ENCODE peak calls at places on chromosomes 13 and 19, in seven cellular contexts. One of them, this sample, is unnamed. For H3K4me1, the result is how much of the 10 kb centered on the place peaks cover.

GRCh38 chr13:71863249-71863648 is 3.8 kb downstream of the DACH1 start:
- DNase-seq in HCT116: no peak
- DNase-seq in right lobe of liver: no peak
- DNase-seq in left ventricle myocardium inferior: no peak
- DNase-seq in heart left ventricle: no peak
- DNase-seq in thoracic aorta: no peak
- DNase-seq in Peyer's patch: no peak
- DNase-seq in this sample: no peak

GRCh38 chr19:46859637-46860124 is 1.1 kb upstream of the ARHGAP35 start:
- DNase-seq in HCT116: no peak
- DNase-seq in right lobe of liver: peak
- DNase-seq in left ventricle myocardium inferior: peak
- DNase-seq in heart left ventricle: peak
- DNase-seq in thoracic aorta: no peak
- DNase-seq in Peyer's patch: peak
- DNase-seq in this sample: no peak

GRCh38 chr13:94993608-94994007 is 281.3 kb upstream of the SOX21 start:
- DNase-seq in HCT116: no peak
- DNase-seq in right lobe of liver: no peak
- DNase-seq in left ventricle myocardium inferior: no peak
- DNase-seq in heart left ventricle: no peak
- DNase-seq in thoracic aorta: no peak
- DNase-seq in Peyer's patch: no peak
- DNase-seq in this sample: no peak

GRCh38 chr19:3338541-3339181 is 27.7 kb upstream of the NFIC start:
- DNase-seq in HCT116: no peak
- DNase-seq in right lobe of liver: peak
- DNase-seq in left ventricle myocardium inferior: peak
- DNase-seq in heart left ventricle: no peak
- DNase-seq in thoracic aorta: no peak
- DNase-seq in Peyer's patch: peak
- DNase-seq in this sample: peak

GRCh38 chr13:79030513-79030912 is 371.6 kb upstream of the OBI1 start:
- DNase-seq in HCT116: no peak
- DNase-seq in right lobe of liver: no peak
- DNase-seq in left ventricle myocardium inferior: no peak
- DNase-seq in heart left ventricle: no peak
- DNase-seq in thoracic aorta: no peak
- DNase-seq in Peyer's patch: no peak
- DNase-seq in this sample: no peak

GRCh38 chr13:27559714-27560113 is 60.6 kb downstream of the LNX2 start:
- DNase-seq in HCT116: no peak
- DNase-seq in right lobe of liver: no peak
- DNase-seq in left ventricle myocardium inferior: no peak
- DNase-seq in heart left ventricle: no peak
- DNase-seq in thoracic aorta: no peak
- DNase-seq in Peyer's patch: no peak
- DNase-seq in this sample: no peak

GRCh38 chr13:100234006-100234405 is 145.1 kb downstream of the PCCA start:
- DNase-seq in HCT116: no peak
- DNase-seq in right lobe of liver: no peak
- DNase-seq in left ventricle myocardium inferior: no peak
- DNase-seq in heart left ventricle: no peak
- DNase-seq in thoracic aorta: no peak
- DNase-seq in Peyer's patch: no peak
- DNase-seq in this sample: no peak

GRCh38 chr19:19499272-19499995 is 15.9 kb downstream of the TSSK6 start:
- DNase-seq in HCT116: no peak
- DNase-seq in right lobe of liver: no peak
- DNase-seq in left ventricle myocardium inferior: no peak
- DNase-seq in heart left ventricle: no peak
- DNase-seq in thoracic aorta: no peak
- DNase-seq in Peyer's patch: no peak
- DNase-seq in this sample: no peak

GRCh38 chr19:55592391-55593090 is 6.8 kb downstream of the FIZ1 start:
- DNase-seq in HCT116: no peak
- DNase-seq in right lobe of liver: no peak
- DNase-seq in left ventricle myocardium inferior: no peak
- DNase-seq in heart left ventricle: no peak
- DNase-seq in thoracic aorta: no peak
- DNase-seq in Peyer's patch: no peak
- DNase-seq in this sample: peak

GRCh38 chr13:92172191-92172590 is 773.8 kb downstream of the GPC5 start:
- DNase-seq in HCT116: no peak
- DNase-seq in right lobe of liver: no peak
- DNase-seq in left ventricle myocardium inferior: no peak
- DNase-seq in heart left ventricle: no peak
- DNase-seq in thoracic aorta: no peak
- DNase-seq in Peyer's patch: no peak
- DNase-seq in this sample: no peak

GRCh38 chr19:17575871-17576757 is 20.7 kb downstream of the COLGALT1 start:
- DNase-seq in HCT116: no peak
- DNase-seq in right lobe of liver: no peak
- DNase-seq in left ventricle myocardium inferior: no peak
- DNase-seq in heart left ventricle: no peak
- DNase-seq in thoracic aorta: no peak
- DNase-seq in Peyer's patch: no peak
- DNase-seq in this sample: no peak

GRCh38 chr19:41957161-41957837 is 1.8 kb downstream of the RABAC1 start:
- DNase-seq in HCT116: no peak
- DNase-seq in right lobe of liver: no peak
- DNase-seq in left ventricle myocardium inferior: no peak
- DNase-seq in heart left ventricle: no peak
- DNase-seq in thoracic aorta: no peak
- DNase-seq in Peyer's patch: peak
- DNase-seq in this sample: no peak

GRCh38 chr13:113153810-113154748 is 4.4 kb upstream of the PROZ start:
- DNase-seq in HCT116: peak
- DNase-seq in right lobe of liver: peak
- DNase-seq in left ventricle myocardium inferior: peak
- DNase-seq in heart left ventricle: peak
- DNase-seq in thoracic aorta: peak
- DNase-seq in Peyer's patch: peak
- DNase-seq in this sample: peak

GRCh38 chr13:110397445-110397844 is 90.4 kb downstream of the COL4A2 start:
- DNase-seq in HCT116: no peak
- DNase-seq in right lobe of liver: no peak
- DNase-seq in left ventricle myocardium inferior: no peak
- DNase-seq in heart left ventricle: no peak
- DNase-seq in thoracic aorta: no peak
- DNase-seq in Peyer's patch: no peak
- DNase-seq in this sample: no peak

GRCh38 chr13:29563941-29564340 is 31.5 kb downstream of the SLC7A1 start:
- DNase-seq in HCT116: no peak
- DNase-seq in right lobe of liver: no peak
- DNase-seq in left ventricle myocardium inferior: no peak
- DNase-seq in heart left ventricle: no peak
- DNase-seq in thoracic aorta: no peak
- DNase-seq in Peyer's patch: no peak
- DNase-seq in this sample: no peak

GRCh38 chr19:53868091-53868891 is 608 bp downstream of the MYADM start:
- DNase-seq in HCT116: no peak
- DNase-seq in right lobe of liver: peak
- DNase-seq in left ventricle myocardium inferior: peak
- DNase-seq in heart left ventricle: peak
- DNase-seq in thoracic aorta: no peak
- DNase-seq in Peyer's patch: peak
- DNase-seq in this sample: peak

GRCh38 chr19:16327501-16327900 is 2.9 kb downstream of the KLF2 start:
- DNase-seq in HCT116: no peak
- DNase-seq in right lobe of liver: no peak
- DNase-seq in left ventricle myocardium inferior: no peak
- DNase-seq in heart left ventricle: no peak
- DNase-seq in thoracic aorta: no peak
- DNase-seq in Peyer's patch: peak
- DNase-seq in this sample: no peak

GRCh38 chr19:14542721-14543328 is 13.4 kb downstream of the TECR start:
- DNase-seq in HCT116: no peak
- DNase-seq in right lobe of liver: no peak
- DNase-seq in left ventricle myocardium inferior: no peak
- DNase-seq in heart left ventricle: peak
- DNase-seq in thoracic aorta: no peak
- DNase-seq in Peyer's patch: no peak
- DNase-seq in this sample: no peak

GRCh38 chr19:49761625-49762311 is 1.3 kb downstream of the TSKS start:
- DNase-seq in HCT116: no peak
- DNase-seq in right lobe of liver: no peak
- DNase-seq in left ventricle myocardium inferior: peak
- DNase-seq in heart left ventricle: peak
- DNase-seq in thoracic aorta: no peak
- DNase-seq in Peyer's patch: no peak
- DNase-seq in this sample: no peak

GRCh38 chr13:101811881-101812280 is 359.4 kb downstream of the ITGBL1 start:
- DNase-seq in HCT116: no peak
- DNase-seq in right lobe of liver: no peak
- DNase-seq in left ventricle myocardium inferior: no peak
- DNase-seq in heart left ventricle: no peak
- DNase-seq in thoracic aorta: no peak
- DNase-seq in Peyer's patch: no peak
- DNase-seq in this sample: no peak

GRCh38 chr13:98496966-98497365 is 79.9 kb downstream of the STK24 start:
- DNase-seq in HCT116: no peak
- DNase-seq in right lobe of liver: no peak
- DNase-seq in left ventricle myocardium inferior: no peak
- DNase-seq in heart left ventricle: no peak
- DNase-seq in thoracic aorta: no peak
- DNase-seq in Peyer's patch: no peak
- DNase-seq in this sample: no peak
- H3K4me1 ChIP-seq in HCT116: under half
- H3K4me1 ChIP-seq in right lobe of liver: under half
- H3K4me1 ChIP-seq in left ventricle myocardium inferior: half or more
- H3K4me1 ChIP-seq in heart left ventricle: under half
- H3K4me1 ChIP-seq in thoracic aorta: under half
- H3K4me1 ChIP-seq in Peyer's patch: under half
- H3K4me1 ChIP-seq in this sample: under half

GRCh38 chr19:7924651-7925170 is 1.2 kb downstream of the CTXN1 start:
- DNase-seq in HCT116: no peak
- DNase-seq in right lobe of liver: peak
- DNase-seq in left ventricle myocardium inferior: no peak
- DNase-seq in heart left ventricle: no peak
- DNase-seq in thoracic aorta: no peak
- DNase-seq in Peyer's patch: no peak
- DNase-seq in this sample: no peak
- H3K27ac ChIP-seq in HCT116: peak
- H3K27ac ChIP-seq in right lobe of liver: no peak
- H3K27ac ChIP-seq in left ventricle myocardium inferior: no peak
- H3K27ac ChIP-seq in heart left ventricle: no peak
- H3K27ac ChIP-seq in thoracic aorta: no peak
- H3K27ac ChIP-seq in Peyer's patch: no peak
- H3K27ac ChIP-seq in this sample: no peak

GRCh38 chr19:48445256-48445605 is 552 bp upstream of the GRWD1 start:
- DNase-seq in HCT116: peak
- DNase-seq in right lobe of liver: no peak
- DNase-seq in left ventricle myocardium inferior: no peak
- DNase-seq in heart left ventricle: no peak
- DNase-seq in thoracic aorta: no peak
- DNase-seq in Peyer's patch: no peak
- DNase-seq in this sample: no peak

GRCh38 chr19:48444129-48444932 is 1.5 kb upstream of the GRWD1 start:
- DNase-seq in HCT116: no peak
- DNase-seq in right lobe of liver: no peak
- DNase-seq in left ventricle myocardium inferior: no peak
- DNase-seq in heart left ventricle: no peak
- DNase-seq in thoracic aorta: no peak
- DNase-seq in Peyer's patch: no peak
- DNase-seq in this sample: peak

GRCh38 chr19:48444933-48445194 is 919 bp upstream of the GRWD1 start:
- DNase-seq in HCT116: no peak
- DNase-seq in right lobe of liver: no peak
- DNase-seq in left ventricle myocardium inferior: no peak
- DNase-seq in heart left ventricle: no peak
- DNase-seq in thoracic aorta: no peak
- DNase-seq in Peyer's patch: no peak
- DNase-seq in this sample: no peak

GRCh38 chr19:48446579-48446978 is 796 bp downstream of the GRWD1 start:
- DNase-seq in HCT116: no peak
- DNase-seq in right lobe of liver: no peak
- DNase-seq in left ventricle myocardium inferior: no peak
- DNase-seq in heart left ventricle: no peak
- DNase-seq in thoracic aorta: no peak
- DNase-seq in Peyer's patch: no peak
- DNase-seq in this sample: no peak

DNA sequence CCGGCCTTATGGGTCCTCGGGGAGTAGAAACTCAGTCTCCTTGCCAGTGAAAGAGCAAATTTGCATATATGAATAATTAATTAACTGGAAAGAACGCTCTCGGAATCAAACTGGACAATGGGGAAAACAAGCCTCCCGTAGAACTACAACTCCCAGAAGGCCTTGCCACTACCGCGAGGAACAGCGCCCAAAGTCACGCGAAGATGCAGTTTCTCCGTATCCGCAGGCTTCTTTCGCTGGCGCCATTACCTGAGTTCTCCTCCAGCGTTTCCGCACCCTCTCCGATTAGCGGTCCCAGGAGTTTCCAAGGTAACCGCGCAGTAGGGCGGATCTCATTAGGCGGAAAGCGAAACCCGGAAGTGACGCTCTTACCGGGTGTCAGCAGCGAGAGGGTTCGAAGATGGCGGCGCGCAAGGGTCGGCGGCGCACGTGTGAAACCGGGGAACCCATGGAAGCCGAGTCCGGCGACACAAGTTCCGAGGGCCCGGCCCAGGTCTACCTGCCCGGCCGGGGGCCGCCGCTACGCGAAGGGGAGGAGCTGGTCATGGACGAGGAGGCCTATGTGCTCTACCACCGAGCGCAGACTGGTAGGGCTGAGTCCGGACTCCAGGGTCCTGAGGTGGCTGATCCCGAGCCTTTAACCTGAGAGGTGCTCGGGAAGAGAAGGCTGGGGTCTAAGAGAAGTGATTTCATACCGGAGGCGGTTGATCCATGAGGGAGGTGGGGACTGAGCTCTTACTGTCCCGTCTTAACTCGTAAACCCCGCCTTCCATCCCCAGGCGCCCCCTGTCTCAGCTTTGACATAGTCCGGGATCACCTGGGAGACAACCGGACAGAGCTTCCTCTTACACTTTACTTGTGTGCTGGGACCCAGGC is at the start of gene GRWD1:
- DNase-seq in HCT116: peak
- DNase-seq in right lobe of liver: peak
- DNase-seq in left ventricle myocardium inferior: peak
- DNase-seq in heart left ventricle: peak
- DNase-seq in thoracic aorta: peak
- DNase-seq in Peyer's patch: peak
- DNase-seq in this sample: peak
- TF ChIP-seq CTCF in HCT116: no peak
- TF ChIP-seq CTCF in right lobe of liver: no peak
- TF ChIP-seq CTCF in left ventricle myocardium inferior: no peak
- TF ChIP-seq CTCF in heart left ventricle: no peak
- TF ChIP-seq CTCF in thoracic aorta: no peak
- TF ChIP-seq CTCF in Peyer's patch: no peak
- TF ChIP-seq CTCF in this sample: peak

DNA sequence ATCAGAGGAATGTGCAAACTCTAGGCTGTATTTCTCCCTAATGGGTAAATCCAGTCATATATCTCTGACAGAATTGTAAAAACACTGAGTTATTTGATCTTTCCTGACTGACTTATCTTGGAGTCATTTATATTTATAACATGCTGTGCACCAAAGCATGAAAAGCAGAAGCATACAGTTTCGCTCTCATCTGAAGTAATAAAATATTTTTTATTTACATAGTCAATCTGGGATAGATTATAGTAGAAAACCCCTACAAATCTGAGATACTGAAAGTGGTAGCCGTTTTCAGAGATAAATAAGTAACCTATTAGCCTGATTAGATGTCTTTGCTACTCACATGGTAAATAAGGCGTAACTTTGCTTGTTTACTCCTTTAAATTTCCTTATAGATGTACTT is 35.0 kb downstream of the LRCH1 start:
- DNase-seq in HCT116: no peak
- DNase-seq in right lobe of liver: no peak
- DNase-seq in left ventricle myocardium inferior: no peak
- DNase-seq in heart left ventricle: no peak
- DNase-seq in thoracic aorta: no peak
- DNase-seq in Peyer's patch: no peak
- DNase-seq in this sample: no peak
- H3K4me1 ChIP-seq in HCT116: under half
- H3K4me1 ChIP-seq in right lobe of liver: under half
- H3K4me1 ChIP-seq in left ventricle myocardium inferior: half or more
- H3K4me1 ChIP-seq in heart left ventricle: under half
- H3K4me1 ChIP-seq in thoracic aorta: under half
- H3K4me1 ChIP-seq in Peyer's patch: under half
- H3K4me1 ChIP-seq in this sample: under half